ENCODE peak calls at places on chromosomes 3 and 15, in nine cellular contexts. One of them, this sample, is unnamed.

GRCh38 chr15:50051811-50052419 is 67.1 kb downstream of the ATP8B4 start:
- DNase-seq in K562: peak
- DNase-seq in neural progenitor cell: peak
- DNase-seq in IMR-90: peak
- DNase-seq in GM23248: peak
- DNase-seq in HCT116: peak
- DNase-seq in PC-3: peak
- DNase-seq in hepatocyte: peak
- DNase-seq in H9: peak
- DNase-seq in this sample: peak

GRCh38 chr3:67059443-67059842 is 61.3 kb downstream of the KBTBD8 start:
- DNase-seq in K562: no peak
- DNase-seq in neural progenitor cell: no peak
- DNase-seq in IMR-90: no peak
- DNase-seq in GM23248: no peak
- DNase-seq in HCT116: no peak
- DNase-seq in PC-3: no peak
- DNase-seq in hepatocyte: no peak
- DNase-seq in H9: no peak
- DNase-seq in this sample: no peak

GRCh38 chr3:123086110-123086642 is 19.4 kb downstream of the PDIA5 start:
- DNase-seq in K562: no peak
- DNase-seq in neural progenitor cell: no peak
- DNase-seq in IMR-90: peak
- DNase-seq in GM23248: peak
- DNase-seq in HCT116: no peak
- DNase-seq in PC-3: peak
- DNase-seq in hepatocyte: no peak
- DNase-seq in H9: no peak
- DNase-seq in this sample: no peak

GRCh38 chr3:61077551-61077950 is 173.7 kb downstream of the FHIT start:
- DNase-seq in K562: no peak
- DNase-seq in neural progenitor cell: no peak
- DNase-seq in IMR-90: no peak
- DNase-seq in GM23248: no peak
- DNase-seq in HCT116: no peak
- DNase-seq in PC-3: no peak
- DNase-seq in hepatocyte: no peak
- DNase-seq in H9: no peak
- DNase-seq in this sample: no peak

GRCh38 chr3:10557783-10558373 is 52.5 kb upstream of the ATP2B2 start:
- DNase-seq in K562: no peak
- DNase-seq in neural progenitor cell: no peak
- DNase-seq in IMR-90: peak
- DNase-seq in GM23248: peak
- DNase-seq in HCT116: no peak
- DNase-seq in PC-3: peak
- DNase-seq in hepatocyte: no peak
- DNase-seq in H9: peak
- DNase-seq in this sample: no peak

GRCh38 chr3:57923101-57923500 is 85.1 kb upstream of the FLNB start:
- DNase-seq in K562: no peak
- DNase-seq in neural progenitor cell: no peak
- DNase-seq in IMR-90: no peak
- DNase-seq in GM23248: no peak
- DNase-seq in HCT116: no peak
- DNase-seq in PC-3: no peak
- DNase-seq in hepatocyte: no peak
- DNase-seq in H9: no peak
- DNase-seq in this sample: no peak

GRCh38 chr15:85044251-85044853 is 62.7 kb downstream of the PDE8A start:
- DNase-seq in K562: no peak
- DNase-seq in neural progenitor cell: peak
- DNase-seq in IMR-90: peak
- DNase-seq in GM23248: peak
- DNase-seq in HCT116: peak
- DNase-seq in PC-3: peak
- DNase-seq in hepatocyte: peak
- DNase-seq in H9: peak
- DNase-seq in this sample: peak

GRCh38 chr15:62128916-62129315 is 36.2 kb downstream of the C2CD4B start:
- DNase-seq in K562: no peak
- DNase-seq in neural progenitor cell: no peak
- DNase-seq in IMR-90: no peak
- DNase-seq in GM23248: no peak
- DNase-seq in HCT116: no peak
- DNase-seq in PC-3: no peak
- DNase-seq in hepatocyte: no peak
- DNase-seq in H9: no peak
- DNase-seq in this sample: peak

GRCh38 chr3:100833483-100833882 is 124.2 kb downstream of the TFG start:
- DNase-seq in K562: no peak
- DNase-seq in neural progenitor cell: peak
- DNase-seq in IMR-90: no peak
- DNase-seq in GM23248: no peak
- DNase-seq in HCT116: no peak
- DNase-seq in PC-3: no peak
- DNase-seq in hepatocyte: no peak
- DNase-seq in H9: no peak
- DNase-seq in this sample: no peak

GRCh38 chr3:189593581-189593980 is 37.6 kb upstream of the TP63 start:
- DNase-seq in K562: no peak
- DNase-seq in neural progenitor cell: no peak
- DNase-seq in IMR-90: no peak
- DNase-seq in GM23248: peak
- DNase-seq in HCT116: no peak
- DNase-seq in PC-3: no peak
- DNase-seq in hepatocyte: no peak
- DNase-seq in H9: no peak
- DNase-seq in this sample: no peak

GRCh38 chr3:188051801-188052228 is 102.1 kb upstream of the LPP start:
- DNase-seq in K562: no peak
- DNase-seq in neural progenitor cell: no peak
- DNase-seq in IMR-90: no peak
- DNase-seq in GM23248: no peak
- DNase-seq in HCT116: no peak
- DNase-seq in PC-3: no peak
- DNase-seq in hepatocyte: no peak
- DNase-seq in H9: peak
- DNase-seq in this sample: no peak

GRCh38 chr3:152524198-152525140 is 255.7 kb downstream of the MBNL1 start:
- DNase-seq in K562: peak
- DNase-seq in neural progenitor cell: peak
- DNase-seq in IMR-90: peak
- DNase-seq in GM23248: peak
- DNase-seq in HCT116: peak
- DNase-seq in PC-3: peak
- DNase-seq in hepatocyte: peak
- DNase-seq in H9: no peak
- DNase-seq in this sample: peak

GRCh38 chr3:34020761-34021635 is 222.6 kb downstream of the PDCD6IP start:
- DNase-seq in K562: no peak
- DNase-seq in neural progenitor cell: no peak
- DNase-seq in IMR-90: no peak
- DNase-seq in GM23248: no peak
- DNase-seq in HCT116: no peak
- DNase-seq in PC-3: no peak
- DNase-seq in hepatocyte: no peak
- DNase-seq in H9: no peak
- DNase-seq in this sample: no peak

GRCh38 chr15:61835029-61835428 is 225.2 kb downstream of the VPS13C start:
- DNase-seq in K562: no peak
- DNase-seq in neural progenitor cell: no peak
- DNase-seq in IMR-90: no peak
- DNase-seq in GM23248: no peak
- DNase-seq in HCT116: no peak
- DNase-seq in PC-3: no peak
- DNase-seq in hepatocyte: no peak
- DNase-seq in H9: no peak
- DNase-seq in this sample: no peak

GRCh38 chr15:56192659-56193442 is 50.8 kb downstream of the RFX7 start:
- DNase-seq in K562: no peak
- DNase-seq in neural progenitor cell: no peak
- DNase-seq in IMR-90: no peak
- DNase-seq in GM23248: no peak
- DNase-seq in HCT116: no peak
- DNase-seq in PC-3: no peak
- DNase-seq in hepatocyte: no peak
- DNase-seq in H9: no peak
- DNase-seq in this sample: no peak

GRCh38 chr3:54670269-54671000 is 257.4 kb downstream of the LRTM1 start:
- DNase-seq in K562: no peak
- DNase-seq in neural progenitor cell: peak
- DNase-seq in IMR-90: no peak
- DNase-seq in GM23248: no peak
- DNase-seq in HCT116: no peak
- DNase-seq in PC-3: no peak
- DNase-seq in hepatocyte: no peak
- DNase-seq in H9: peak
- DNase-seq in this sample: no peak

GRCh38 chr3:66401578-66402382 is 99.0 kb downstream of the LRIG1 start:
- DNase-seq in K562: no peak
- DNase-seq in neural progenitor cell: peak
- DNase-seq in IMR-90: no peak
- DNase-seq in GM23248: no peak
- DNase-seq in HCT116: no peak
- DNase-seq in PC-3: no peak
- DNase-seq in hepatocyte: no peak
- DNase-seq in H9: no peak
- DNase-seq in this sample: no peak

DNA sequence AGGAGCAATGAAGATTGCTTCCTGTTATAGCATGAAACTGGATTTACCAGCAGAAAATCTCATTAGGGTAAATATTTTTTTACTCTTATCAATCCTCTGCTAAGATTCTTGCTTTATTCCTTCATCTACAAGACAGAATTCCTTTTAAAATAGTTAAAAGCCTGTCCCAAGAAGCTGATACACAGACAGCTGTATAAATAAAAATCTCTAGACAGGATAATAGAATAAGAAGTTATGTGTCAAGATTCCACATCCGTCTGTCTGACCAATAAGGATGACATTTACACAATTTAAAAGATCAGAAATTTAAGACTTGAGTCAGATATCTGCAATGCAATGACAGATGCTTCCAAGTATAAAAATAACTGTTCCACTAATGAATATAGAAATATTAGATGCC is 57.6 kb downstream of the SSR3 start:
- DNase-seq in K562: no peak
- DNase-seq in neural progenitor cell: no peak
- DNase-seq in IMR-90: peak
- DNase-seq in GM23248: peak
- DNase-seq in HCT116: no peak
- DNase-seq in PC-3: no peak
- DNase-seq in hepatocyte: no peak
- DNase-seq in H9: no peak
- DNase-seq in this sample: no peak
- H3K27ac ChIP-seq in K562: no peak
- H3K27ac ChIP-seq in neural progenitor cell: no peak
- H3K27ac ChIP-seq in IMR-90: no peak
- H3K27ac ChIP-seq in GM23248: peak
- H3K27ac ChIP-seq in HCT116: no peak
- H3K27ac ChIP-seq in PC-3: no peak
- H3K27ac ChIP-seq in hepatocyte: no peak
- H3K27ac ChIP-seq in H9: no peak
- H3K27ac ChIP-seq in this sample: no peak

DNA sequence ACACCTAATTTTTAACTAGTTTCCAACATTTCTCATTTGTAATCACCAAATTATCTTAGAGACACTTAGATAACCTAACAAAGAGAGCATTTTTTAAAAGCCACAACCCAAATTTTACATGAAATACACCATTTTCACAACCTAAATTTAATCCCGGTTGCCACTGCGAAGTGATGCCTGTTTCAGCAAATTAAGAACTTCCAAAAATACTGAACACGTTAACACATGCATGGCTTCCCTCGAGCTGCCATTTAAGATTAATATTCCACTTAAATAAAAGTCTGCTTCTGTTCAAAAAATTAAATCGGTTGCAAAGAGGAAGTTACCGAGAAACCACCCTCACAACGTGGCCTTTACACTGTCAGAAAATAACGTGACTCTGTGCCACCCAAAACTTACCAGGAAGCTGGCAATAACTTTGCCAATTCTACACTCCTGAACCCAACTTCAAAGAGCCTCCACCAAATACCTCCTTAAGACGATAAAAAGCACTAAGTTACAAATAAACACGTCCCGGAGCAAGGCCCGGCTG is 1.3 kb downstream of the TBL1XR1 start:
- DNase-seq in K562: no peak
- DNase-seq in neural progenitor cell: no peak
- DNase-seq in IMR-90: no peak
- DNase-seq in GM23248: peak
- DNase-seq in HCT116: no peak
- DNase-seq in PC-3: peak
- DNase-seq in hepatocyte: no peak
- DNase-seq in H9: no peak
- DNase-seq in this sample: peak
- H2AFZ ChIP-seq in K562: no peak
- H2AFZ ChIP-seq in neural progenitor cell: no peak
- H2AFZ ChIP-seq in IMR-90: peak
- H2AFZ ChIP-seq in GM23248: peak
- H2AFZ ChIP-seq in HCT116: no peak
- H2AFZ ChIP-seq in PC-3: peak
- H2AFZ ChIP-seq in hepatocyte: no peak
- H2AFZ ChIP-seq in H9: no peak
- H2AFZ ChIP-seq in this sample: no peak

DNA sequence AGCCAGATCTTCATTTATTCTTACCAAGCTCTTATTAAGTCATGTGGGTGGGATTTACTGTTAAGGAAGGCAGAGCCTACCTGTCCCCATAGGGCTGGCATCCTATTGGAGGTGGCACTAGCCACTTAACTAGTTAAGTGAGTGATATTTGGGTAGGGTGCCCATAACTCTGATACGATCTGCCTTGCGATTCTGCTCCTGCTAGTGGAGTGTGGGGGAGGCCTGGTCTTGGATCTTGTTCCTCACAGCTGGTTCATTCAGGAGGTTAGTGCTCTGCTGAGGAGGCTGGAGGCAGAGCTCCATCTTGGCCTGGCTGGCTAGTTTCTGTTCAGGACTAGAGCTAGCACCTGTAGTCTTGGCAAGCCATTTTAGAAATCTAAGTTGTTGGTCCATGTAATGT is 9.3 kb downstream of the BAHD1 start:
- DNase-seq in K562: no peak
- DNase-seq in neural progenitor cell: no peak
- DNase-seq in IMR-90: no peak
- DNase-seq in GM23248: no peak
- DNase-seq in HCT116: no peak
- DNase-seq in PC-3: no peak
- DNase-seq in hepatocyte: no peak
- DNase-seq in H9: no peak
- DNase-seq in this sample: no peak
- H3K4me2 ChIP-seq in K562: no peak
- H3K4me2 ChIP-seq in neural progenitor cell: no peak
- H3K4me2 ChIP-seq in IMR-90: no peak
- H3K4me2 ChIP-seq in GM23248: no peak
- H3K4me2 ChIP-seq in HCT116: no peak
- H3K4me2 ChIP-seq in PC-3: no peak
- H3K4me2 ChIP-seq in hepatocyte: no peak
- H3K4me2 ChIP-seq in H9: no peak
- H3K4me2 ChIP-seq in this sample: no peak

GRCh38 chr3:184546252-184546651 is 15.3 kb upstream of the EPHB3 start:
- DNase-seq in K562: no peak
- DNase-seq in neural progenitor cell: no peak
- DNase-seq in IMR-90: no peak
- DNase-seq in GM23248: no peak
- DNase-seq in HCT116: no peak
- DNase-seq in PC-3: no peak
- DNase-seq in hepatocyte: no peak
- DNase-seq in H9: peak
- DNase-seq in this sample: no peak
- H3K27ac ChIP-seq in K562: no peak
- H3K27ac ChIP-seq in neural progenitor cell: no peak
- H3K27ac ChIP-seq in IMR-90: no peak
- H3K27ac ChIP-seq in GM23248: no peak
- H3K27ac ChIP-seq in HCT116: no peak
- H3K27ac ChIP-seq in PC-3: no peak
- H3K27ac ChIP-seq in hepatocyte: no peak
- H3K27ac ChIP-seq in H9: no peak
- H3K27ac ChIP-seq in this sample: no peak